ENCODE peak calls at places on chromosomes 2 and 18, in six cellular contexts. V, Y, B, I, C and R are unnamed samples. For H3K4me1, the result is how much of the 10 kb centered on the place peaks cover.

GRCh38 chr2:217394510-217395351 is 534.9 kb upstream of the TNP1 start:
- DNase-seq in V (no peak), Y (no peak), B (no peak), I (no peak), C (no peak), R (no peak)

GRCh38 chr2:118046628-118047210 is 32.8 kb upstream of the CCDC93 start:
- DNase-seq in V (peak), Y (peak), B (no peak), I (peak), C (no peak), R (no peak)

GRCh38 chr2:159904127-159904564 is 106.1 kb upstream of the CD302 start:
- DNase-seq in V (no peak), Y (no peak), B (no peak), I (no peak), C (no peak), R (peak)

GRCh38 chr2:208820289-208820688 is 413.7 kb downstream of the PTH2R start:
- DNase-seq in V (peak), Y (peak), B (no peak), I (peak), C (no peak), R (no peak)

GRCh38 chr2:9212661-9213411 is 6.2 kb downstream of the ASAP2 start:
- DNase-seq in V (no peak), Y (no peak), B (no peak), I (no peak), C (peak), R (peak)

GRCh38 chr2:20596973-20597867 is 53.7 kb downstream of the HS1BP3 start:
- DNase-seq in V (peak), Y (no peak), B (no peak), I (no peak), C (peak), R (no peak)

GRCh38 chr18:74498712-74499629 is 2.8 kb downstream of the CNDP2 start:
- DNase-seq in V (no peak), Y (no peak), B (no peak), I (no peak), C (peak), R (peak)

GRCh38 chr2:54274781-54275242 is 18.8 kb upstream of the TSPYL6 start:
- DNase-seq in V (no peak), Y (no peak), B (no peak), I (no peak), C (no peak), R (no peak)

GRCh38 chr2:85277416-85278158 is 50.2 kb downstream of the TGOLN2 start:
- DNase-seq in V (peak), Y (peak), B (no peak), I (peak), C (no peak), R (no peak)

GRCh38 chr2:9959262-9959661 is 7.8 kb downstream of the GRHL1 start:
- DNase-seq in V (no peak), Y (no peak), B (no peak), I (no peak), C (no peak), R (no peak)

GRCh38 chr2:112032615-112033457 is 22.2 kb upstream of the TMEM87B start:
- DNase-seq in V (peak), Y (no peak), B (no peak), I (no peak), C (peak), R (peak)

GRCh38 chr2:25588576-25588975 is 84.8 kb downstream of the DTNB start:
- DNase-seq in V (no peak), Y (no peak), B (no peak), I (no peak), C (no peak), R (no peak)

GRCh38 chr2:182894174-182894573 is 27.7 kb upstream of the FRZB start:
- DNase-seq in V (no peak), Y (no peak), B (no peak), I (no peak), C (no peak), R (no peak)

GRCh38 chr2:40803900-40804299 is 352.0 kb upstream of the SLC8A1 start:
- DNase-seq in V (no peak), Y (no peak), B (no peak), I (no peak), C (no peak), R (no peak)

GRCh38 chr2:97868986-97869721 is 126.6 kb downstream of the TMEM131 start:
- DNase-seq in V (peak), Y (peak), B (no peak), I (no peak), C (no peak), R (no peak)

GRCh38 chr2:157055660-157056199 is 201.8 kb upstream of the GALNT5 start:
- DNase-seq in V (peak), Y (peak), B (no peak), I (no peak), C (no peak), R (no peak)

GRCh38 chr2:74471332-74472065 is 981 bp downstream of the MRPL53 start:
- DNase-seq in V (no peak), Y (no peak), B (no peak), I (no peak), C (no peak), R (no peak)

GRCh38 chr2:24121469-24121868 is 1.7 kb downstream of the PFN4 start:
- DNase-seq in V (no peak), Y (no peak), B (no peak), I (no peak), C (no peak), R (no peak)

GRCh38 chr2:35343135-35343534 is 1012.4 kb upstream of the CRIM1 start:
- DNase-seq in V (no peak), Y (no peak), B (no peak), I (peak), C (no peak), R (no peak)

GRCh38 chr2:24015562-24016375 is 5.9 kb downstream of the MFSD2B start:
- DNase-seq in V (peak), Y (peak), B (no peak), I (peak), C (no peak), R (no peak)

GRCh38 chr2:176626796-176627195 is 357.6 kb downstream of the MTX2 start:
- DNase-seq in V (no peak), Y (no peak), B (no peak), I (no peak), C (no peak), R (no peak)

GRCh38 chr2:9243357-9243756 is 36.7 kb downstream of the ASAP2 start:
- DNase-seq in V (no peak), Y (no peak), B (no peak), I (no peak), C (no peak), R (no peak)

GRCh38 chr2:223760838-223761502 is 76.4 kb downstream of the AP1S3 start:
- DNase-seq in V (peak), Y (no peak), B (no peak), I (peak), C (peak), R (no peak)

GRCh38 chr2:38176619-38177021 is 100.7 kb upstream of the CYP1B1 start:
- DNase-seq in V (no peak), Y (no peak), B (no peak), I (no peak), C (no peak), R (no peak)

GRCh38 chr2:70517804-70518203 is 35.8 kb downstream of the TGFA start:
- DNase-seq in V (no peak), Y (no peak), B (no peak), I (no peak), C (no peak), R (no peak)

GRCh38 chr2:238518127-238518827 is 91.5 kb downstream of the ASB1 start:
- DNase-seq in V (no peak), Y (no peak), B (no peak), I (no peak), C (no peak), R (no peak)

GRCh38 chr2:189521686-189522434 is 58.7 kb downstream of the SLC40A1 start:
- DNase-seq in V (no peak), Y (no peak), B (no peak), I (no peak), C (no peak), R (no peak)

GRCh38 chr18:23144628-23145027 is 9.3 kb downstream of the CABLES1 start:
- DNase-seq in V (no peak), Y (no peak), B (no peak), I (no peak), C (no peak), R (no peak)

GRCh38 chr2:215619989-215620388 is 184.1 kb upstream of the FN1 start:
- DNase-seq in V (peak), Y (no peak), B (no peak), I (no peak), C (peak), R (peak)

GRCh38 chr18:59649575-59649974 is 47.6 kb downstream of the CCBE1 start:
- DNase-seq in V (no peak), Y (no peak), B (no peak), I (no peak), C (no peak), R (no peak)

GRCh38 chr2:238567996-238568395 is 141.3 kb downstream of the ASB1 start:
- DNase-seq in V (no peak), Y (no peak), B (no peak), I (no peak), C (no peak), R (no peak)

GRCh38 chr18:45166341-45167108 is 448.8 kb upstream of the SLC14A2 start:
- DNase-seq in V (peak), Y (no peak), B (no peak), I (no peak), C (no peak), R (no peak)

GRCh38 chr2:170739048-170739447 is 23.9 kb downstream of the SP5 start:
- DNase-seq in V (peak), Y (no peak), B (no peak), I (no peak), C (no peak), R (no peak)

GRCh38 chr2:170733821-170734600 is 18.9 kb downstream of the SP5 start:
- DNase-seq in V (peak), Y (no peak), B (no peak), I (no peak), C (no peak), R (no peak)

GRCh38 chr2:170737821-170738220 is 22.7 kb downstream of the SP5 start:
- DNase-seq in V (peak), Y (no peak), B (no peak), I (no peak), C (peak), R (no peak)

GRCh38 chr2:170737406-170737805 is 22.3 kb downstream of the SP5 start:
- DNase-seq in V (no peak), Y (no peak), B (no peak), I (no peak), C (no peak), R (no peak)

GRCh38 chr2:170736628-170737027 is 21.5 kb downstream of the SP5 start:
- DNase-seq in V (no peak), Y (no peak), B (no peak), I (no peak), C (no peak), R (no peak)
- TF ChIP-seq CTCF in V (no peak), Y (no peak), B (no peak), I (no peak), C (no peak), R (no peak)

GRCh38 chr2:163734911-163735691 is 707 bp downstream of the FIGN start:
- DNase-seq in V (no peak), Y (peak), B (no peak), I (peak), C (no peak), R (no peak)

GRCh38 chr2:163737563-163737962 is 1.8 kb upstream of the FIGN start:
- DNase-seq in V (no peak), Y (no peak), B (no peak), I (no peak), C (no peak), R (no peak)

GRCh38 chr2:163735692-163736432 is at the start of gene FIGN:
- DNase-seq in V (peak), Y (peak), B (peak), I (peak), C (peak), R (peak)

GRCh38 chr2:163736433-163737168 is 793 bp upstream of the FIGN start:
- DNase-seq in V (peak), Y (peak), B (peak), I (peak), C (no peak), R (peak)

DNA sequence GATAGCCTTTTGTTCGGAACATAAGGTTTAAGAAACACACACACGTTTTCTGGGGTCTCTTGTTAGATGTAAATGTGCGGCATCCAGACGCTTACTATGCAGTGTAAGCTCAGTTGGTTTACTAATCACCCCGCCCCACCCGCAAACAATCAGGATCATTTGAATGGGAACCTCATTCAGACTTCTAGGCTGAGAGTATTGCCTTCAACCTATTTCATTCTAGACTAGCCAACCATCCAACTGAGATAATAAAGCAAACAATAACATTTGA is 1.3 kb upstream of the FIGN start:
- DNase-seq in V (no peak), Y (no peak), B (no peak), I (no peak), C (no peak), R (no peak)
- H3K4me3 ChIP-seq in V (peak), Y (peak), B (peak), I (peak), C (peak), R (no peak)

DNA sequence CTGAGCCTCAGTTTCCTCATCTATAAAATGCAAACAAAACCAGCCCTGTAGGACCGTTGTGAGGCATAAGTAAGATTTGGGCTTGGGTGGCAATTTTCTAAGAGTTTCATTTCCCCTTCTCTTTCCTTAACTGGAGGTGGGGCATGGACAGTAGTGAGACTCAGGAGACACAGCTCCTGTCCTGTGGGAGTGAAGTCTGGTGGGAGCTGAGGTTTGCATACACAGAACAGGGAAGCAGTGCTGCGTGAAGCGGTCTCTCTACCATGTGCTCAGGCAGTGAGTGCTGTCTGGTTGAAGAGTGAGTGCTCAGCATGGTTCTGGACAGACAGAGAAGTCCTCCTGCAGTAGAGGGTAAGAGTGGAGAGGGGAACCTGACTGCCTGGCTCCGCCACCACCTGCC is 62.3 kb upstream of the MCFD2 start:
- DNase-seq in V (no peak), Y (no peak), B (no peak), I (no peak), C (no peak), R (no peak)
- H3K4me1 ChIP-seq in V (under half), Y (under half), B (under half), I (under half), C (under half), R (under half)

GRCh38 chr2:64865831-64866146 is 123.4 kb upstream of the SLC1A4 start:
- DNase-seq in V (no peak), Y (no peak), B (no peak), I (no peak), C (no peak), R (no peak)
- TF ChIP-seq CTCF in V (no peak), Y (no peak), B (no peak), I (peak), C (no peak), R (no peak)

GRCh38 chr2:102803041-102803896 is 41.4 kb downstream of the TMEM182 start:
- DNase-seq in V (no peak), Y (no peak), B (no peak), I (no peak), C (no peak), R (no peak)
- H3K4me3 ChIP-seq in V (no peak), Y (no peak), B (no peak), I (no peak), C (no peak), R (no peak)

GRCh38 chr2:233107011-233107410 is 46.9 kb downstream of the INPP5D start:
- DNase-seq in V (no peak), Y (no peak), B (no peak), I (no peak), C (no peak), R (no peak)

GRCh38 chr2:233105930-233106329 is 45.8 kb downstream of the INPP5D start:
- DNase-seq in V (no peak), Y (no peak), B (no peak), I (no peak), C (no peak), R (no peak)

GRCh38 chr2:233101826-233102225 is 41.7 kb downstream of the INPP5D start:
- DNase-seq in V (no peak), Y (no peak), B (no peak), I (no peak), C (no peak), R (no peak)

GRCh38 chr2:233107906-233108305 is 47.8 kb downstream of the INPP5D start:
- DNase-seq in V (no peak), Y (no peak), B (no peak), I (no peak), C (no peak), R (no peak)

GRCh38 chr2:233105156-233105895 is 45.2 kb downstream of the INPP5D start:
- DNase-seq in V (no peak), Y (no peak), B (no peak), I (no peak), C (no peak), R (no peak)
- H3K4me1 ChIP-seq in V (under half), Y (under half), B (under half), I (under half), C (under half), R (under half)

DNA sequence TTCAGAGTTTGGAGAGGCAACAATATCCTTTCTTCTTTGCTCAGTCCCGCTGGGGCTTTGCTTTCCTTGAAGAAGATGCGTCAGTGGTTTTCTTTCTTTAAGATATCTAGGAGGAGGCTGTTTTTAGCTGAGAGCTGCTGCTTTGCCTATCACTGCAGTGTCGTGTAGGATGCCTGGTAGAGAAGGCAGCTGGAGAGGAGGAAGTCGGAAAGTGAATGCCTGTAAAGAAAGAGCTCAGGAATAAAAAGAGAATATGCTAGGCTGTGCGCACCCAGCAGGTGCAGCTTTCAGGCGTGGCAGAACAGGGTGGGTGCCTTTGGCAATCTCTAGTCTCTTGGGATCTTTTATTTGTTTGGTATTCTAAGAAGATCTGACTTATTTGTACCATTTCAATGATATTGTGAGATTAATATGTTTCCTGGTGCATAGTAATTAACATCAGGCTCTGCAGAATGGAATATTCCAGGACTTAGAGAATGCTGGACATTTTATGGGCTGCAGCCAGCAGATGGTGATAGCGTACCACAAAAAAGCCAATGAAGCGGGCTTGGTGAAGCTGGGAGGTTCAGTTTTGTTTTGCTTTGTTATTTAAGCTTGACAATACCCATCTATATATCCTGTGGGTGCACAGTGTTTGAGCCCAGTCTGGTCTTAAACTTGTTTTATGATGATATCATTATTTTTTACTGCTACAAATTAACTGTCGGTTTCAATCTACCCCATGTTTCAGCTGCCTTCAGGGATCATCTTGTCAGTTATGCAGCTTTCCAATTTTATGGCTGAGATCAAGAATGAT is 34.9 kb downstream of the CAVIN2 start:
- DNase-seq in V (peak), Y (peak), B (no peak), I (peak), C (peak), R (peak)
- TF ChIP-seq CTCF in V (peak), Y (peak), B (peak), I (peak), C (no peak), R (peak)